ENCODE peak calls at places on chromosomes 6 and 20, in ten cellular contexts. One of them, this sample, is unnamed.

GRCh38 chr6:34518669-34519365 is 37.3 kb downstream of the SPDEF start:
- DNase-seq in PC-9: no peak
- DNase-seq in K562: no peak
- DNase-seq in body of pancreas: no peak
- DNase-seq in right cardiac atrium: peak; percentile 19
- DNase-seq in fibroblast of lung: no peak
- DNase-seq in right atrium auricular region: no peak
- DNase-seq in tibial artery: no peak
- DNase-seq in tibial nerve: no peak
- DNase-seq in left ventricle myocardium inferior: peak; percentile 7
- DNase-seq in this sample: no peak

GRCh38 chr20:3413393-3413889 is 6.0 kb upstream of the DNAAF9 start:
- DNase-seq in PC-9: no peak
- DNase-seq in K562: no peak
- DNase-seq in body of pancreas: no peak
- DNase-seq in right cardiac atrium: no peak
- DNase-seq in fibroblast of lung: no peak
- DNase-seq in right atrium auricular region: no peak
- DNase-seq in tibial artery: no peak
- DNase-seq in tibial nerve: no peak
- DNase-seq in left ventricle myocardium inferior: no peak
- DNase-seq in this sample: no peak

GRCh38 chr6:152094992-152095592 is 287.6 kb downstream of the ESR1 start:
- DNase-seq in PC-9: peak; percentile 95
- DNase-seq in K562: peak; percentile 44
- DNase-seq in body of pancreas: peak; percentile 76
- DNase-seq in right cardiac atrium: peak; percentile 80
- DNase-seq in fibroblast of lung: peak; percentile 99
- DNase-seq in right atrium auricular region: peak; percentile 93
- DNase-seq in tibial artery: peak; percentile 86
- DNase-seq in tibial nerve: peak; percentile 75
- DNase-seq in left ventricle myocardium inferior: peak; percentile 54
- DNase-seq in this sample: peak; percentile 92

GRCh38 chr20:64167676-64168075 is 3.4 kb downstream of the MYT1 start:
- DNase-seq in PC-9: no peak
- DNase-seq in K562: no peak
- DNase-seq in body of pancreas: no peak
- DNase-seq in right cardiac atrium: peak; percentile 25
- DNase-seq in fibroblast of lung: no peak
- DNase-seq in right atrium auricular region: no peak
- DNase-seq in tibial artery: no peak
- DNase-seq in tibial nerve: no peak
- DNase-seq in left ventricle myocardium inferior: no peak
- DNase-seq in this sample: no peak

GRCh38 chr6:108163267-108163643 is 2.6 kb upstream of the NR2E1 start:
- DNase-seq in PC-9: no peak
- DNase-seq in K562: no peak
- DNase-seq in body of pancreas: no peak
- DNase-seq in right cardiac atrium: no peak
- DNase-seq in fibroblast of lung: no peak
- DNase-seq in right atrium auricular region: no peak
- DNase-seq in tibial artery: no peak
- DNase-seq in tibial nerve: no peak
- DNase-seq in left ventricle myocardium inferior: no peak
- DNase-seq in this sample: no peak

GRCh38 chr6:87791485-87791884 is 89.5 kb upstream of the AKIRIN2 start:
- DNase-seq in PC-9: no peak
- DNase-seq in K562: no peak
- DNase-seq in body of pancreas: no peak
- DNase-seq in right cardiac atrium: no peak
- DNase-seq in fibroblast of lung: no peak
- DNase-seq in right atrium auricular region: no peak
- DNase-seq in tibial artery: no peak
- DNase-seq in tibial nerve: no peak
- DNase-seq in left ventricle myocardium inferior: no peak
- DNase-seq in this sample: no peak

GRCh38 chr6:44078795-44079671 is 48.2 kb downstream of the MRPL14 start:
- DNase-seq in PC-9: peak; percentile 66
- DNase-seq in K562: peak; percentile 74
- DNase-seq in body of pancreas: peak; percentile 80
- DNase-seq in right cardiac atrium: peak; percentile 82
- DNase-seq in fibroblast of lung: peak; percentile 73
- DNase-seq in right atrium auricular region: peak; percentile 87
- DNase-seq in tibial artery: peak; percentile 81
- DNase-seq in tibial nerve: peak; percentile 88
- DNase-seq in left ventricle myocardium inferior: peak; percentile 46
- DNase-seq in this sample: peak; percentile 72

GRCh38 chr6:160795716-160796115 is 93.7 kb downstream of the PLG start:
- DNase-seq in PC-9: peak; percentile 39
- DNase-seq in K562: no peak
- DNase-seq in body of pancreas: no peak
- DNase-seq in right cardiac atrium: no peak
- DNase-seq in fibroblast of lung: no peak
- DNase-seq in right atrium auricular region: no peak
- DNase-seq in tibial artery: no peak
- DNase-seq in tibial nerve: no peak
- DNase-seq in left ventricle myocardium inferior: no peak
- DNase-seq in this sample: no peak

GRCh38 chr6:52065621-52066020 is 21.8 kb downstream of the PKHD1 start:
- DNase-seq in PC-9: no peak
- DNase-seq in K562: no peak
- DNase-seq in body of pancreas: no peak
- DNase-seq in right cardiac atrium: no peak
- DNase-seq in fibroblast of lung: no peak
- DNase-seq in right atrium auricular region: no peak
- DNase-seq in tibial artery: no peak
- DNase-seq in tibial nerve: no peak
- DNase-seq in left ventricle myocardium inferior: no peak
- DNase-seq in this sample: no peak

GRCh38 chr6:98828991-98829411 is 5.4 kb upstream of the POU3F2 start:
- DNase-seq in PC-9: no peak
- DNase-seq in K562: no peak
- DNase-seq in body of pancreas: no peak
- DNase-seq in right cardiac atrium: no peak
- DNase-seq in fibroblast of lung: no peak
- DNase-seq in right atrium auricular region: no peak
- DNase-seq in tibial artery: no peak
- DNase-seq in tibial nerve: no peak
- DNase-seq in left ventricle myocardium inferior: no peak
- DNase-seq in this sample: no peak

GRCh38 chr6:74598473-74599393 is 607.1 kb downstream of the COL12A1 start:
- DNase-seq in PC-9: peak; percentile 48
- DNase-seq in K562: no peak
- DNase-seq in body of pancreas: no peak
- DNase-seq in right cardiac atrium: no peak
- DNase-seq in fibroblast of lung: no peak
- DNase-seq in right atrium auricular region: no peak
- DNase-seq in tibial artery: no peak
- DNase-seq in tibial nerve: no peak
- DNase-seq in left ventricle myocardium inferior: no peak
- DNase-seq in this sample: no peak

DNA sequence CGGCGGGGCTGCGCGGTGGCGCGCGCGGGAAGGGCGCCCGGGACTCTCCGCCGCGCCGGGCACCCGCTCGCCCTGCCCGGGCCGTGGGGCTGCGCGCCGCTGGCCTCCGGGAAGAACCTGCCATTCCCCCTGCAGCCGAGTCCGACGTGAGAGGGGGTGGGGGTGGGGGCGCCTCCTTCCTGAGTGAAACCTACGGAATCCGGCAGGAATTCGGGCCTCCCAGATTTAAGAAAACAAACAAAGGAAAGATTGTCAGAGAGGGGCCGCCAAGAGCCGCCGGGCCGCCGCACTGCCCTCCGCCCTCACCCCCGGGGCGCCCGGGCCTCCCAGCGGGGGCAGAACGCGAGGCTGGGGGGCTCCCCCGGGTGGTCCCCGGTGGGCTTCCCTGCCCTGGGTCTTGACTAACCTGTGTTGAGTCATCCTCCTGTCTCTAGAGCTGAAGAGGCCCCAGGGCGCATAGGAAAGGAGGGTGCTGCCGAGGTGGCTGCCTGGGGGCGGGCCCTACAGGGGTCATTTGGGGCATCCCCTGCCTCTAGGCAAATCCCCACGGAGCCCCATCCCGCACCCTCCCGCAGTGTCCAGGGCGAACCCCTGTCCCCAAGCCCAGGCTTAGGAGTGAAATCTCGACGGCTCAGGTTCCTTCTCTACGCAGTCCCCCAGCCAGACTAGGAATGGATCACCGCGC is 42.2 kb upstream of the FOXP4 start:
- DNase-seq in PC-9: no peak
- DNase-seq in K562: no peak
- DNase-seq in body of pancreas: peak; percentile 12
- DNase-seq in right cardiac atrium: peak; percentile 69
- DNase-seq in fibroblast of lung: peak; percentile 50
- DNase-seq in right atrium auricular region: no peak
- DNase-seq in tibial artery: peak; percentile 28
- DNase-seq in tibial nerve: no peak
- DNase-seq in left ventricle myocardium inferior: peak; percentile 26
- DNase-seq in this sample: peak; percentile 99
- H3K27ac ChIP-seq in PC-9: no peak overlapping the region
- H3K27ac ChIP-seq in K562: no peak overlapping the region
- H3K27ac ChIP-seq in body of pancreas: no peak overlapping the region
- H3K27ac ChIP-seq in right cardiac atrium: peak overlapping the region; percentile 69
- H3K27ac ChIP-seq in fibroblast of lung: no peak overlapping the region
- H3K27ac ChIP-seq in right atrium auricular region: peak overlapping the region; percentile 76
- H3K27ac ChIP-seq in tibial artery: peak overlapping the region; percentile 86
- H3K27ac ChIP-seq in tibial nerve: peak overlapping the region; percentile 96
- H3K27ac ChIP-seq in left ventricle myocardium inferior: peak overlapping the region; percentile 80
- H3K27ac ChIP-seq in this sample: peak overlapping the region; percentile 81

DNA sequence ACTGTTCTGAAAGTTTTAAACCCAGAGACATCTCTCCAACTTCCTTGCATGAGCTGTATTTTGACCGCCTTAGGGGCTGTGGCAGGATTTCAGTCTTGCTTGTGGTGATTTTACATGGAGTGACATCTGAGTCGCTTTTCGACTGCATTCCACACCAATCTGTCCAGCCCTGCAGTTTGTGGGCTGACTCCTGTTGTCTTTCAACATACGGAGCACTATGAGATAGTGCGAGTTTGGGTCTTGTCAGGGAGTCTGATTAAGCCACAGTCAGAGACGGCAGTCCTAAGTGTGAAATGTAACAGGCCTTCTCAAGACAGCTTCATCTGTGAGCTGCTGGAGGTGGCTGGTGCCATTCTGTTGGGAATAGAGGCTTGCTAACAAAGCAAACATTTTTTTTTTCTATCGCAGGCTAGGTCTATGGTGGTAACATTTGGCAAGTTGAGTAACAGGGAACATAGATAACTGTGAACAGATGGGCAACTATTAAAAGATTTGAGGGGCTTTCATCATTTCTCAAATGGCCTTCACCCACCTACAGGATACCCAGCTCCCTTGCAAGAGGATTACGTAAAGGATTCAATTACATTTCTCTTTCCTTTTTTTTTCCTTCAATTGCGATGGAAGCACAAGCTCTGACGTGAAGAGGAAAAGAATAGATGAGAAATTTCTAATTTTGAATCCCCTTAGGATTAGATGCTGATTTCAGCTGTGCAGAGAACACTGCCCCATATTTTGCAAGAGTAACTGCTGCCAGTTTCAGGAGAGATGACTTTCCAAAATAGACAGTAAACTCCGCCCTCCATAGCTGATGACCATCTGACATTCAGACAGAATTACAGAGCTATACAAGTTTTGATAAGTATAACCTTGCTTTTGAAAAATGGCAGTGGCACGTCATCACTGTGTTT is 25.1 kb downstream of the CAP2 start:
- DNase-seq in PC-9: peak; percentile 44
- DNase-seq in K562: no peak
- DNase-seq in body of pancreas: no peak
- DNase-seq in right cardiac atrium: peak; percentile 35
- DNase-seq in fibroblast of lung: no peak
- DNase-seq in right atrium auricular region: no peak
- DNase-seq in tibial artery: no peak
- DNase-seq in tibial nerve: peak; percentile 36
- DNase-seq in left ventricle myocardium inferior: no peak
- DNase-seq in this sample: peak; percentile 36
- H3K4me1 ChIP-seq in PC-9: peaks cover 23% of the 10 kb centered on the region
- H3K4me1 ChIP-seq in K562: no peaks in the 10 kb centered on the region
- H3K4me1 ChIP-seq in body of pancreas: no peaks in the 10 kb centered on the region
- H3K4me1 ChIP-seq in right cardiac atrium: peaks cover 2% of the 10 kb centered on the region
- H3K4me1 ChIP-seq in fibroblast of lung: peaks cover 8% of the 10 kb centered on the region
- H3K4me1 ChIP-seq in right atrium auricular region: no peaks in the 10 kb centered on the region
- H3K4me1 ChIP-seq in tibial artery: peaks cover 27% of the 10 kb centered on the region
- H3K4me1 ChIP-seq in tibial nerve: no peaks in the 10 kb centered on the region
- H3K4me1 ChIP-seq in left ventricle myocardium inferior: peaks cover 40% of the 10 kb centered on the region
- H3K4me1 ChIP-seq in this sample: peaks cover 50% of the 10 kb centered on the region

GRCh38 chr6:25083784-25084507 is 148.2 kb upstream of the RIPOR2 start:
- DNase-seq in PC-9: no peak
- DNase-seq in K562: no peak
- DNase-seq in body of pancreas: no peak
- DNase-seq in right cardiac atrium: no peak
- DNase-seq in fibroblast of lung: no peak
- DNase-seq in right atrium auricular region: no peak
- DNase-seq in tibial artery: no peak
- DNase-seq in tibial nerve: no peak
- DNase-seq in left ventricle myocardium inferior: no peak
- DNase-seq in this sample: no peak
- H3K27ac ChIP-seq in PC-9: no peak overlapping the region
- H3K27ac ChIP-seq in K562: no peak overlapping the region
- H3K27ac ChIP-seq in body of pancreas: no peak overlapping the region
- H3K27ac ChIP-seq in right cardiac atrium: no peak overlapping the region
- H3K27ac ChIP-seq in fibroblast of lung: no peak overlapping the region
- H3K27ac ChIP-seq in right atrium auricular region: peak overlapping the region; percentile 6
- H3K27ac ChIP-seq in tibial artery: no peak overlapping the region
- H3K27ac ChIP-seq in tibial nerve: no peak overlapping the region
- H3K27ac ChIP-seq in left ventricle myocardium inferior: peak overlapping the region; percentile 79
- H3K27ac ChIP-seq in this sample: no peak overlapping the region

GRCh38 chr6:322205-322930 is 30.1 kb downstream of the DUSP22 start:
- DNase-seq in PC-9: no peak
- DNase-seq in K562: peak; percentile 68
- DNase-seq in body of pancreas: no peak
- DNase-seq in right cardiac atrium: no peak
- DNase-seq in fibroblast of lung: no peak
- DNase-seq in right atrium auricular region: no peak
- DNase-seq in tibial artery: no peak
- DNase-seq in tibial nerve: no peak
- DNase-seq in left ventricle myocardium inferior: no peak
- DNase-seq in this sample: no peak

GRCh38 chr6:319177-320131 is 27.2 kb downstream of the DUSP22 start:
- DNase-seq in PC-9: no peak
- DNase-seq in K562: no peak
- DNase-seq in body of pancreas: no peak
- DNase-seq in right cardiac atrium: no peak
- DNase-seq in fibroblast of lung: no peak
- DNase-seq in right atrium auricular region: no peak
- DNase-seq in tibial artery: no peak
- DNase-seq in tibial nerve: no peak
- DNase-seq in left ventricle myocardium inferior: no peak
- DNase-seq in this sample: no peak

GRCh38 chr6:320351-321157 is 28.3 kb downstream of the DUSP22 start:
- DNase-seq in PC-9: no peak
- DNase-seq in K562: no peak
- DNase-seq in body of pancreas: no peak
- DNase-seq in right cardiac atrium: no peak
- DNase-seq in fibroblast of lung: no peak
- DNase-seq in right atrium auricular region: no peak
- DNase-seq in tibial artery: no peak
- DNase-seq in tibial nerve: no peak
- DNase-seq in left ventricle myocardium inferior: no peak
- DNase-seq in this sample: no peak

GRCh38 chr6:322940-323729 is 30.8 kb downstream of the DUSP22 start:
- DNase-seq in PC-9: no peak
- DNase-seq in K562: no peak
- DNase-seq in body of pancreas: no peak
- DNase-seq in right cardiac atrium: no peak
- DNase-seq in fibroblast of lung: no peak
- DNase-seq in right atrium auricular region: no peak
- DNase-seq in tibial artery: no peak
- DNase-seq in tibial nerve: no peak
- DNase-seq in left ventricle myocardium inferior: no peak
- DNase-seq in this sample: no peak

GRCh38 chr6:321158-321438 is 28.8 kb downstream of the DUSP22 start:
- DNase-seq in PC-9: peak; percentile 53
- DNase-seq in K562: no peak
- DNase-seq in body of pancreas: no peak
- DNase-seq in right cardiac atrium: no peak
- DNase-seq in fibroblast of lung: no peak
- DNase-seq in right atrium auricular region: no peak
- DNase-seq in tibial artery: no peak
- DNase-seq in tibial nerve: no peak
- DNase-seq in left ventricle myocardium inferior: no peak
- DNase-seq in this sample: no peak
- H3K4me1 ChIP-seq in PC-9: no peaks in the 10 kb centered on the region
- H3K4me1 ChIP-seq in K562: no peaks in the 10 kb centered on the region
- H3K4me1 ChIP-seq in body of pancreas: no peaks in the 10 kb centered on the region
- H3K4me1 ChIP-seq in right cardiac atrium: no peaks in the 10 kb centered on the region
- H3K4me1 ChIP-seq in fibroblast of lung: no peaks in the 10 kb centered on the region
- H3K4me1 ChIP-seq in right atrium auricular region: no peaks in the 10 kb centered on the region
- H3K4me1 ChIP-seq in tibial artery: no peaks in the 10 kb centered on the region
- H3K4me1 ChIP-seq in tibial nerve: peaks cover 4% of the 10 kb centered on the region
- H3K4me1 ChIP-seq in left ventricle myocardium inferior: peaks cover 30% of the 10 kb centered on the region
- H3K4me1 ChIP-seq in this sample: no peaks in the 10 kb centered on the region

This sample was measured in SJSA1.